ENCODE peak calls at places on chromosomes 11 and 22, in four cellular contexts. M is HepG2, D is H1, Z is GM12878. J is an unnamed sample.
A peak's percentile ranks its signal among the peaks of the same experiment; 100 is the strongest.

GRCh38 chr22:29265306-29265705 is 2.5 kb downstream of the RHBDD3 start:
- DNase-seq in M (no peak), D (no peak), Z (no peak), J (no peak)

GRCh38 chr11:101582242-101583052 is 1.4 kb downstream of the TRPC6 start:
- DNase-seq in M (no peak), D (peak; percentile 54), Z (no peak), J (no peak)

GRCh38 chr11:119647254-119647653 is 81.7 kb downstream of the NECTIN1 start:
- DNase-seq in M (no peak), D (no peak), Z (no peak), J (no peak)

GRCh38 chr11:20057055-20057943 is 103.0 kb downstream of the DBX1 start:
- DNase-seq in M (no peak), D (no peak), Z (no peak), J (no peak)

GRCh38 chr11:68816917-68817419 is 24.7 kb downstream of the CPT1A start:
- DNase-seq in M (no peak), D (no peak), Z (no peak), J (no peak)

GRCh38 chr11:129992161-129992944 is 10.3 kb downstream of the PRDM10 start:
- DNase-seq in M (peak; percentile 82), D (peak; percentile 56), Z (no peak), J (no peak)

GRCh38 chr22:47124451-47124881 is 362.0 kb downstream of the TBC1D22A start:
- DNase-seq in M (no peak), D (no peak), Z (no peak), J (no peak)

GRCh38 chr11:47360341-47360740 is 7.8 kb upstream of the MYBPC3 start:
- DNase-seq in M (no peak), D (no peak), Z (no peak), J (no peak)

GRCh38 chr11:117037279-117037951 is 60.8 kb downstream of the SIK3 start:
- DNase-seq in M (no peak), D (no peak), Z (no peak), J (no peak)

GRCh38 chr11:26028294-26028954 is 303.5 kb upstream of the ANO3 start:
- DNase-seq in M (peak; percentile 15), D (no peak), Z (no peak), J (no peak)

GRCh38 chr11:85096939-85097338 is 530.2 kb downstream of the DLG2 start:
- DNase-seq in M (no peak), D (no peak), Z (no peak), J (no peak)

GRCh38 chr11:235180-235997 is 753 bp downstream of the SIRT3 start:
- DNase-seq in M (no peak), D (no peak), Z (no peak), J (no peak)

GRCh38 chr11:15909937-15910598 is 446.3 kb downstream of the SOX6 start:
- DNase-seq in M (no peak), D (no peak), Z (no peak), J (no peak)

GRCh38 chr11:67288198-67288451 is 978 bp upstream of the ANKRD13D start:
- DNase-seq in M (no peak), D (no peak), Z (no peak), J (no peak)

GRCh38 chr11:7089328-7090251 is 792 bp downstream of the RBMXL2 start:
- DNase-seq in M (no peak), D (no peak), Z (no peak), J (no peak)

GRCh38 chr11:512895-513595 is 6.0 kb upstream of the RNH1 start:
- DNase-seq in M (no peak), D (no peak), Z (no peak), J (no peak)

GRCh38 chr11:68275721-68276488 is 4.1 kb upstream of the C11orf24 start:
- DNase-seq in M (peak; percentile 42), D (no peak), Z (no peak), J (no peak)

GRCh38 chr11:12100886-12101285 is 9.5 kb upstream of the MICAL2 start:
- DNase-seq in M (no peak), D (no peak), Z (no peak), J (no peak)

GRCh38 chr11:17683378-17684161 is 35.8 kb upstream of the MYOD1 start:
- DNase-seq in M (peak; percentile 42), D (no peak), Z (no peak), J (no peak)

GRCh38 chr11:57155400-57155799 is 26.4 kb upstream of the LRRC55 start:
- DNase-seq in M (no peak), D (no peak), Z (no peak), J (no peak)

GRCh38 chr22:24164823-24165379 is 16.4 kb upstream of the SUSD2 start:
- DNase-seq in M (no peak), D (no peak), Z (no peak), J (no peak)

GRCh38 chr11:119774180-119774763 is 45.3 kb upstream of the NECTIN1 start:
- DNase-seq in M (peak; percentile 16), D (no peak), Z (no peak), J (no peak)

GRCh38 chr11:34150494-34151151 is 45.2 kb downstream of the NAT10 start:
- DNase-seq in M (no peak), D (no peak), Z (no peak), J (no peak)

GRCh38 chr11:63710476-63711217 is 29.3 kb downstream of the RTN3 start:
- DNase-seq in M (no peak), D (peak; percentile 38), Z (no peak), J (no peak)

GRCh38 chr11:1030086-1030485 is 6.4 kb downstream of the MUC6 start:
- DNase-seq in M (no peak), D (no peak), Z (no peak), J (no peak)

GRCh38 chr11:23931443-23931842 is 565.4 kb upstream of the LUZP2 start:
- DNase-seq in M (no peak), D (no peak), Z (no peak), J (no peak)

GRCh38 chr11:33040127-33040861 is 922 bp downstream of the TCP11L1 start:
- DNase-seq in M (no peak), D (no peak), Z (no peak), J (no peak)

GRCh38 chr11:69178819-69179482 is 23.2 kb downstream of the SMIM38 start:
- DNase-seq in M (no peak), D (no peak), Z (no peak), J (no peak)

GRCh38 chr11:15199693-15200092 is 85.0 kb downstream of the INSC start:
- DNase-seq in M (no peak), D (no peak), Z (no peak), J (no peak)

GRCh38 chr11:134664863-134665535 is 253.0 kb upstream of the B3GAT1 start:
- DNase-seq in M (no peak), D (peak; percentile 36), Z (no peak), J (no peak)
- H3K9me3 ChIP-seq in M (no peaks in the 10 kb centered on the region), D (peaks cover 7% of the 10 kb centered on the region), Z (no peaks in the 10 kb centered on the region), J (peaks cover 18% of the 10 kb centered on the region)

DNA sequence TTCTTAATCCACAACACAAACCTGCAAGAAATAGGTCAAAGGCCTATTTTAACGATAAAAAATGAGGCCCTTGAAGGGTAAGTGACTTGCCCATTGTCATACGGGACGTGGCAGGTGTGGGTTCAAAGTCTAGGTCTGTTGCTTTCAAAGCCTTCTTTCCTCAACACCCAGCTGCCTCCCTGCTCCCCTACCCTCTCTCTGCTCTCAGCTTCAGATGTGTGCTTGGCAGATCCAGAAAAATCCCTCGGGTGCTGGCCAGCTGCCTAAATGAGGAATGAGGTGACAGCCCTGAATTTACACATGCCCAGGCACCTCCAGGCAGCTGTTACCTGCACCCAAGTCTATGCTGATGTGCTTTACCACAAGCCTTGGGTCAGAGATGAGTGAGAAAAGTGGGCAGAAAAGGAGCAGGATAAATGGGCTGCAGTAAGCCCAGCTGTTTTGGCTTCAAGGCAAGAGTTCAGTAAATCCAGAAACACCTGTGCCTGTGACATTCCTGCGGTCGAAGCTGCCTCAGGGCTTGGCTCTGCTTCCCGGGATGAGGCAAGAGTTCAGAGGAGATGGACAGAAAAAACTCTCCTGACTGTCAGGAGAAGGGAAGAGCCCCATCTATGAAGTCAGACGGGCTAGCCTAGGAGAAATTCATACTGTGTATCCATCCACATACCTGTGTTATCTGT is 49.9 kb upstream of the LDLRAD3 start:
- DNase-seq in M (no peak), D (no peak), Z (no peak), J (no peak)
- TF ChIP-seq SUZ12 in M (no peak), D (no peak), Z (no peak), J (no peak)

GRCh38 chr11:2954263-2954662 is 25.0 kb upstream of the PHLDA2 start:
- DNase-seq in M (no peak), D (no peak), Z (no peak), J (no peak)

GRCh38 chr11:2947744-2948143 is 18.5 kb upstream of the PHLDA2 start:
- DNase-seq in M (no peak), D (no peak), Z (no peak), J (no peak)

GRCh38 chr11:2949920-2950319 is 20.7 kb upstream of the PHLDA2 start:
- DNase-seq in M (no peak), D (no peak), Z (no peak), J (no peak)

GRCh38 chr11:2950825-2951224 is 21.6 kb upstream of the PHLDA2 start:
- DNase-seq in M (no peak), D (no peak), Z (no peak), J (no peak)

DNA sequence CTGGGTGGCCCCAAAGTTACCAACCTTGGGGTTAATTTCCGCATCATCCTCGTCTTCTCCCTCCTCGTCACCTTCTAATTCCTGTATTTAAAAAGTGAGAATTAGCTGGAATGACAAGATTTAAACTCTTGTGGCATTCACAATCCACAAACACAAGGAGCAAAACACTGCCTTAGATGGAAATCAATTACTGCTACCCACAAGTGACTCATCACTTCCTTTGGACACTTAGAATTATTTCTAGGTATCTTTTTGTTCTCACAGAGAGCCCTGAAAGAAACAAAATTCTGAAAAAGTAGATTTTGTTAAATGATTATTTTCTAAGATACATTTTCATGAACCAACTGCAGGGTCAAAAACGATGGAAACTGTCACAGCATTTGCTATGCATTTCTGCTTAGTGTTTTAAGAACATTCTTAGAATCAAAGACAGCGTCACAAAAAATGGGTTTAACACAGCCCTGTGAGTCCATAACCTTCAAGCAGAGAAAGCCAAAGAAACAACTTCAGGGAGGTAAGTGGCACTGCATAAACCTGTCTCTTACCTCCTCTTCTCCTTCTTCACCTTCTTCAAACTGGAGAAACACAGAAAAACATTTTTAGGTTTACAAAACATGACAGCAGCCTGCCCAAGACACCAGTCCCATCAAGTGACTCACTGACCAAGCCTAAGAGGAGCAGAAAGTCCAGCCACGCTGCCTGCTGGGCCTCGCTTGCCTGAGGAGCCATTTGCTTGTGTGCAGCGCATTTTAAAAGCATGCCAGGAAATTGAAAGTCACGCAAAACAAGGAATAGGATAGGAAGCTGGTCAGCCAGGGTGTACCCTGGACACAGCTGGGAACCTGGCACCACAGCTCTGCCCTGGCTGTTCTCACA is 22.3 kb upstream of the PHLDA2 start:
- DNase-seq in M (no peak), D (no peak), Z (no peak), J (no peak)
- TF ChIP-seq YY1 in M (no peak), D (no peak), Z (no peak), J (no peak)

DNA sequence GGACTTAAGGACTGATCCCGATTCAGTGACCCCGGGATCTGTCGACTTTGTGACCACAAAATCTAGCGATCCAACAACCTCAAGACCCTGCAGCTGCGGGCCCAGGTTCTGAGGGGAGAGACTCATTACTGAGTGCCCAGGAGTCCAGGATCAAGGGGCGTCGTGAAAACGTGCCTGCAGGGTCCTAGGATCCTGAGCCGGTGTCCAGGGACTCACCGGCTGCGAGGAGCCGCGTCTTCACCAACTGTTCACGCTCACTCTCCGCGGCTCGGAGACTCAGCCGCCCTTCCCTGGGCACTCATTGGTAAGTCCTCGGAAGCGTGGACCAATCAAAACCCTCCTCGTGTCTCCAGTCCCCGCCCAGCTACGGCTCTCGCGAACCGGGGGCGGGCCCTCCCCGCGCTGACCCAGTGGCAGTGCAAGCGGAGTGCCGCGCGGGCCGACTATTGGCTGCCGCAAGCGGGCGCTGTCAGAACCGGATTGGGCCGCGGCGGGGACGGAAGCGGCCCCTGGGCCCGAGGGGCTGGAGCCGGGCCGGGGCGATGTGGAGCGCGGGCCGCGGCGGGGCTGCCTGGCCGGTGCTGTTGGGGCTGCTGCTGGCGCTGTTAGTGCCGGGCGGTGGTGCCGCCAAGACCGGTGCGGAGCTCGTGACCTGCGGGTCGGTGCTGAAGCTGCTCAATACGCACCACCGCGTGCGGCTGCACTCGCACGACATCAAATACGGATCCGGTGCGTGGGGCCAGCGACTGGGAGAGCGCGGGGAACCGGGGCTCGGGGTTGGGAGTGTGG is at the start of gene SDF2L1:
- DNase-seq in M (peak; percentile 97), D (peak; percentile 96), Z (peak; percentile 88), J (peak; percentile 91)
- H3K9me3 ChIP-seq in M (no peaks in the 10 kb centered on the region), D (no peaks in the 10 kb centered on the region), Z (no peaks in the 10 kb centered on the region), J (no peaks in the 10 kb centered on the region)

J was measured in NT2/D1.